ENCODE peak calls at places on chromosomes 13 and 19, in ten cellular contexts. F, Z, C, E, I, G, X, T, U and Q are unnamed samples. For H3K4me1, the result is how much of the 10 kb centered on the place peaks cover.

GRCh38 chr19:57171551-57172081 is 4.3 kb upstream of the DUXA start:
- DNase-seq in I (peak), T (peak), E (no peak), F (peak), X (no peak), G (peak), Z (no peak), U (no peak), C (peak), Q (peak)

GRCh38 chr19:56189785-56190184 is 7.8 kb downstream of the ZSCAN5B start:
- DNase-seq in Z (no peak), T (no peak), C (no peak), E (no peak), I (no peak), U (no peak), X (no peak), G (no peak), F (no peak), Q (no peak)

GRCh38 chr13:113886561-113887112 is 22.8 kb upstream of the GAS6 start:
- DNase-seq in X (peak), U (no peak), I (no peak), E (no peak), F (no peak), T (no peak), G (no peak), Z (no peak), C (no peak), Q (no peak)

GRCh38 chr19:46902402-46902766 is 41.6 kb downstream of the ARHGAP35 start:
- DNase-seq in U (no peak), T (no peak), X (no peak), G (no peak), E (no peak), I (no peak), F (peak), Z (peak), C (peak), Q (no peak)

GRCh38 chr13:29160862-29161261 is 340.7 kb downstream of the MTUS2 start:
- DNase-seq in G (no peak), X (no peak), I (no peak), C (no peak), E (no peak), T (no peak), F (no peak), U (no peak), Z (no peak), Q (no peak)

GRCh38 chr13:94947965-94948371 is 235.6 kb upstream of the SOX21 start:
- DNase-seq in Z (no peak), E (no peak), C (no peak), G (no peak), T (no peak), I (no peak), X (no peak), U (no peak), F (no peak), Q (no peak)

GRCh38 chr13:58080806-58081205 is 449.3 kb downstream of the PCDH17 start:
- DNase-seq in G (no peak), I (no peak), U (no peak), T (no peak), F (no peak), X (no peak), Z (no peak), C (no peak), E (no peak), Q (no peak)

GRCh38 chr13:37944476-37945442 is 75.2 kb upstream of the TRPC4 start:
- DNase-seq in Z (no peak), C (no peak), G (no peak), F (no peak), T (no peak), I (peak), E (peak), X (no peak), U (no peak), Q (no peak)

GRCh38 chr19:49106648-49107135 is 7.5 kb upstream of the LIN7B start:
- DNase-seq in U (no peak), E (peak), G (peak), T (no peak), C (peak), Z (peak), I (peak), F (peak), X (no peak), Q (peak)

GRCh38 chr19:41367848-41368301 is 3.9 kb upstream of the B9D2 start:
- DNase-seq in E (no peak), F (peak), T (no peak), Z (no peak), C (peak), U (no peak), G (no peak), X (no peak), I (peak), Q (no peak)
- H3K27ac ChIP-seq in E (no peak), F (peak), T (no peak), Z (peak), C (peak), U (peak), G (no peak), X (no peak), I (peak), Q (no peak)

GRCh38 chr13:70729369-70729768 is 621.1 kb upstream of the KLHL1 start:
- DNase-seq in X (no peak), I (no peak), G (no peak), T (no peak), U (no peak), Z (no peak), E (no peak), F (no peak), C (no peak), Q (no peak)
- TF ChIP-seq CTCF in X (no peak), I (no peak), G (no peak), T (no peak), U (no peak), Z (no peak), E (no peak), F (no peak), C (no peak), Q (no peak)

GRCh38 chr13:68676513-68677115 is 1431.0 kb upstream of the ATXN8OS start:
- DNase-seq in T (no peak), Z (no peak), U (no peak), X (no peak), C (no peak), G (no peak), I (no peak), F (no peak), E (no peak), Q (no peak)
- H3K4me1 ChIP-seq in T (under half), Z (under half), U (under half), X (under half), C (under half), G (under half), I (under half), F (under half), E (under half), Q (under half)

GRCh38 chr13:23753523-23753922 is 135.7 kb downstream of the MIPEP start:
- DNase-seq in X (no peak), I (peak), G (no peak), U (no peak), Z (no peak), C (peak), E (no peak), T (no peak), F (peak), Q (no peak)
- H3K27ac ChIP-seq in X (no peak), I (peak), G (no peak), U (no peak), Z (peak), C (no peak), E (no peak), T (no peak), F (peak), Q (peak)

GRCh38 chr19:23346696-23347095 is 48.6 kb downstream of the ZNF91 start:
- DNase-seq in G (no peak), X (no peak), T (no peak), I (no peak), U (no peak), C (no peak), E (no peak), F (no peak), Z (no peak), Q (no peak)

GRCh38 chr19:23343434-23344010 is 51.7 kb downstream of the ZNF91 start:
- DNase-seq in U (no peak), X (no peak), Z (no peak), C (peak), T (no peak), E (peak), G (no peak), F (peak), I (no peak), Q (no peak)

GRCh38 chr19:23351806-23352205 is 43.5 kb downstream of the ZNF91 start:
- DNase-seq in C (no peak), T (no peak), Z (no peak), X (no peak), U (no peak), I (no peak), F (no peak), E (no peak), G (no peak), Q (no peak)

DNA sequence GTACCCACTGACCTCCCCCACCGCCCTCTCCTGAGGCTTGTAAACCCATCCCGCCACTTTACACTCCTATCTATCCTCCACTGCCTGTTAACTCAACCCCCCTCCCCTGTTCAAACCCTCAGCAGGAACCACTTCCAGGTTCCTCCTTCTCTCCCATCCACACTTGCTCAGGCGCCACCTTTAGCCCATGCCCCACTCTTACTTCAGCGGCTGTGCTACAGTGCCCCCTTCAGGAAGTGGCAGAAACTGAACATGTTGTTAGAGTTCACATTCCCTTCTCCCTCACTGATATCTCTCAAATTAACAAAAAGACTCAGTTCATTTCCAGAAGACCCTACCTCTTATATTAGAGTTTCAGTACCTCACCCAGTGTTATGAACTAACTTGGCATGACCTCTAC is 49.4 kb downstream of the ZNF91 start:
- DNase-seq in F (no peak), Z (no peak), U (no peak), C (no peak), E (no peak), G (peak), T (no peak), X (no peak), I (no peak), Q (no peak)
- TF ChIP-seq CTCF in F (no peak), Z (no peak), U (no peak), C (no peak), E (peak), G (peak), T (no peak), X (no peak), I (no peak), Q (no peak)